ENCODE peak calls at places on chromosomes 16 and 17, in five cellular contexts. W, C, F, Q and L are unnamed samples.
A peak's percentile ranks its signal among the peaks of the same experiment; 100 is the strongest.

GRCh38 chr17:2777242-2777867 is 18.9 kb upstream of the RAP1GAP2 start:
- DNase-seq in W (no peak), C (no peak), F (no peak), Q (no peak), L (no peak)

GRCh38 chr16:77213542-77214108 is 14.4 kb downstream of the SYCE1L start:
- DNase-seq in W (peak; percentile 97), C (no peak), F (no peak), Q (peak; percentile 75), L (peak; percentile 92)

GRCh38 chr17:19876524-19877161 is 8.9 kb upstream of the ULK2 start:
- DNase-seq in W (no peak), C (peak; percentile 81), F (peak; percentile 26), Q (peak; percentile 64), L (no peak)

GRCh38 chr16:31135535-31136286 is at the start of gene PRSS8:
- DNase-seq in W (no peak), C (no peak), F (peak; percentile 97), Q (no peak), L (no peak)

GRCh38 chr17:47695664-47696376 is 1.9 kb downstream of the TBKBP1 start:
- DNase-seq in W (no peak), C (no peak), F (no peak), Q (no peak), L (no peak)

GRCh38 chr17:80833952-80834895 is 157.4 kb upstream of the CHMP6 start:
- DNase-seq in W (peak; percentile 72), C (peak; percentile 88), F (no peak), Q (peak; percentile 85), L (no peak)

GRCh38 chr17:14747576-14747940 is 446.7 kb downstream of the HS3ST3B1 start:
- DNase-seq in W (no peak), C (no peak), F (no peak), Q (no peak), L (no peak)

GRCh38 chr17:9837551-9838471 is 12.1 kb downstream of the GLP2R start:
- DNase-seq in W (peak; percentile 84), C (peak; percentile 73), F (no peak), Q (peak; percentile 61), L (peak; percentile 15)

GRCh38 chr16:19595043-19595767 is 39.7 kb downstream of the VPS35L start:
- DNase-seq in W (peak; percentile 96), C (peak; percentile 76), F (no peak), Q (peak; percentile 75), L (peak; percentile 92)

GRCh38 chr16:87146676-87147075 is 170.5 kb downstream of the C16orf95 start:
- DNase-seq in W (no peak), C (no peak), F (no peak), Q (no peak), L (no peak)

GRCh38 chr17:27463235-27463677 is 7.0 kb downstream of the KSR1 start:
- DNase-seq in W (peak; percentile 71), C (no peak), F (no peak), Q (no peak), L (no peak)

GRCh38 chr17:7940743-7941142 is 8.7 kb downstream of the CNTROB start:
- DNase-seq in W (no peak), C (no peak), F (no peak), Q (no peak), L (no peak)

GRCh38 chr17:81514735-81515529 is 2.3 kb upstream of the ACTG1 start:
- DNase-seq in W (peak; percentile 86), C (peak; percentile 91), F (peak; percentile 84), Q (peak; percentile 84), L (peak; percentile 63)

GRCh38 chr17:66964083-66964771 is at the start of gene CACNG4:
- DNase-seq in W (no peak), C (peak; percentile 21), F (no peak), Q (no peak), L (no peak)

GRCh38 chr16:72099377-72099818 is 5.8 kb downstream of the DHX38 start:
- DNase-seq in W (peak; percentile 28), C (no peak), F (peak; percentile 53), Q (peak; percentile 67), L (no peak)

GRCh38 chr17:70254735-70255460 is 85.6 kb downstream of the KCNJ2 start:
- DNase-seq in W (peak; percentile 58), C (no peak), F (no peak), Q (no peak), L (no peak)

GRCh38 chr17:7260601-7261376 is 1.5 kb downstream of the CLDN7 start:
- DNase-seq in W (no peak), C (no peak), F (peak; percentile 86), Q (peak; percentile 62), L (no peak)

GRCh38 chr17:38796451-38796850 is 2.9 kb downstream of the PIP4K2B start:
- DNase-seq in W (no peak), C (no peak), F (no peak), Q (no peak), L (no peak)

GRCh38 chr16:81127051-81127450 is 30.9 kb upstream of the GCSH start:
- DNase-seq in W (peak; percentile 9), C (no peak), F (no peak), Q (no peak), L (peak; percentile 99)

GRCh38 chr17:980406-981291 is 1.1 kb upstream of the NXN start:
- DNase-seq in W (peak; percentile 71), C (peak; percentile 79), F (peak; percentile 82), Q (peak; percentile 93), L (no peak)

GRCh38 chr16:19400709-19401108 is 17.0 kb upstream of the TMC5 start:
- DNase-seq in W (no peak), C (no peak), F (no peak), Q (no peak), L (no peak)

GRCh38 chr17:18377437-18378204 is at the start of gene EVPLL:
- DNase-seq in W (peak; percentile 17), C (peak; percentile 72), F (peak; percentile 81), Q (no peak), L (peak; percentile 75)

GRCh38 chr17:17960500-17961050 is 11.6 kb downstream of the TOM1L2 start:
- DNase-seq in W (no peak), C (no peak), F (no peak), Q (no peak), L (no peak)

GRCh38 chr17:28675980-28676379 is 14.0 kb downstream of the SUPT6H start:
- DNase-seq in W (no peak), C (no peak), F (no peak), Q (no peak), L (no peak)

GRCh38 chr16:49500211-49500610 is 126.6 kb downstream of the C16orf78 start:
- DNase-seq in W (no peak), C (no peak), F (no peak), Q (no peak), L (no peak)

GRCh38 chr17:10649602-10650001 is 7.5 kb downstream of the MYH3 start:
- DNase-seq in W (no peak), C (no peak), F (no peak), Q (no peak), L (no peak)

GRCh38 chr17:77472837-77473214 is 332.1 kb downstream of the SEC14L1 start:
- DNase-seq in W (no peak), C (no peak), F (no peak), Q (no peak), L (no peak)

GRCh38 chr17:77471984-77472836 is 331.4 kb downstream of the SEC14L1 start:
- DNase-seq in W (peak; percentile 85), C (no peak), F (no peak), Q (no peak), L (peak; percentile 70)

GRCh38 chr17:77468897-77469296 is 328.1 kb downstream of the SEC14L1 start:
- DNase-seq in W (no peak), C (no peak), F (no peak), Q (no peak), L (no peak)

GRCh38 chr17:77470800-77471733 is 330.3 kb downstream of the SEC14L1 start:
- DNase-seq in W (peak; percentile 70), C (no peak), F (no peak), Q (no peak), L (no peak)

DNA sequence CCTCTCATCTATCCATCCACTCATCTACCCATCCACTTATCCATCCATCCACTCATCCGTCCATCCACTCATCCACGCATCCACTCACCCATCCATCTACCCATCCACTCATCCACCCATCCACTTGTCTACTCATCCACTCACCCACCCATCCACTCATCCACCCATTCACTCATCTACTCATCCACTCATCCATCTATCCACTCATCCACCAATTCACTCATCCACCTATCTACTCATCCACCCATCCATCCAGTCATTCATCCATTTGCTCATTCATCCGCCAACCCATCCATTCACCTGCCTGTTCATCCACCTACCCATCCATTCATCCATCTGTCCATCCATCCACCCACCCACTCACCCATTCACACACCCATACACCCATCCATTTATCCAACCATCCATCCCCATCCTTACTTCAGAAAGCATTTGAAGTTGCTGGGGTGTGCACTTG is 329.6 kb downstream of the SEC14L1 start:
- DNase-seq in W (no peak), C (no peak), F (no peak), Q (no peak), L (no peak)
- H3K4me1 ChIP-seq in W (peaks cover 56% of the 10 kb centered on the region), C (peaks cover 66% of the 10 kb centered on the region), F (peaks cover 22% of the 10 kb centered on the region), Q (peaks cover 33% of the 10 kb centered on the region), L (peaks cover 63% of the 10 kb centered on the region)

DNA sequence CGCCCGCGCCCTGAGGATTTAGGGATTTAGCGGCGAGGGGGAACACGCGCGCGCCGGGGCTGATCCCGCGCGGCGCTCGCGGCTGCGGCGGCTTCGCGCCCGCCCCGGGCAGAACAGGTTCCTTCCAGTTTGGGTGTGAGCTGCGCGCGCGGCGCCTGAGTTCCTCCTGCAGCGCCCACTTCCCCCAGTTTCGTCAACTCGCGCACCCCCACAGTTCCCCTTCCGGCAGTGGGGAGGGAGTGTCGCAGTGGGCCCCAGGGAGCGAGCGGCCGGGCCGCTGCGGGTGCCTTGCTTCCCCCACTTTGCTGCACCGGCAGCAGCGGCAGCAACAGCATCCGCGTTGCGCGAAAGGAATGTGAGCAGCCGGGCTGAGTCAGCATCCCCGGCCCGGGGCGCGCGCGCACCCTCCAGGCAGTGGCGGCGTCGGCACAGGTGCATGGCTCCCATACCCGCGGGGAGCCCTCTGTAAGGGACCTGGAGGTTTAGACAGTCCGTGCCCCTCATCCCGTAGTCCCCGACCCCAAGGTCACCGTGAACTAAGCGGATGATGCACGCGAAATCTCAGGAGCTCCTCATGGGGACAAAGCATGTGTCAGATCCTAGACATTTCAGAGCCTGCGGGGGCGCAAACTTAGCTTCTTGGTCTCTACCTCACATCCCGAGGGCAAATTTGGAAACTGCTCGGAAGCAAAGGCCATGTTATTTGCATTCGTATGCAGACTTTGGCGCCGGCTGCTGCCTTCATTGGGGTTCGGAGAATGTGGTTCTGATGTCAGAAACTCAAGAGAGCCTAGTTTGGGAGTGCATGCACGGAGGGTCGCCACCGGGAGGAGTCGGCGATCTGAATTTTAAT is 767 bp downstream of the ARSG start:
- DNase-seq in W (peak; percentile 77), C (peak; percentile 92), F (peak; percentile 74), Q (peak; percentile 76), L (peak; percentile 64)
- TF ChIP-seq CTCF in W (no peak), C (peak; percentile 0), F (no peak), Q (no peak), L (no peak)

GRCh38 chr16:3855142-3855541 is 25.4 kb downstream of the CREBBP start:
- DNase-seq in W (no peak), C (no peak), F (no peak), Q (no peak), L (no peak)

GRCh38 chr16:3858809-3859208 is 21.7 kb downstream of the CREBBP start:
- DNase-seq in W (no peak), C (no peak), F (no peak), Q (no peak), L (no peak)

GRCh38 chr16:3856367-3857141 is 24.0 kb downstream of the CREBBP start:
- DNase-seq in W (no peak), C (no peak), F (no peak), Q (no peak), L (no peak)

GRCh38 chr16:3859875-3860274 is 20.6 kb downstream of the CREBBP start:
- DNase-seq in W (no peak), C (no peak), F (no peak), Q (no peak), L (no peak)

GRCh38 chr16:3857189-3858013 is 23.1 kb downstream of the CREBBP start:
- DNase-seq in W (peak; percentile 36), C (no peak), F (no peak), Q (peak; percentile 86), L (peak; percentile 36)
- H3K4me1 ChIP-seq in W (peaks cover 18% of the 10 kb centered on the region), C (peaks cover 58% of the 10 kb centered on the region), F (no peaks in the 10 kb centered on the region), Q (peaks cover 27% of the 10 kb centered on the region), L (peaks cover 12% of the 10 kb centered on the region)

GRCh38 chr17:42676424-42677011 is at the start of gene PLEKHH3:
- DNase-seq in W (peak; percentile 35), C (no peak), F (no peak), Q (no peak), L (no peak)
- TF ChIP-seq CTCF in W (peak; percentile 8), C (peak; percentile 7), F (no peak), Q (no peak), L (no peak)